ENCODE peak calls at places on chromosomes 7 and 10, in four cellular contexts. F is AG04449, W is PC-3, U is adrenal gland. Z is an unnamed sample.

GRCh38 chr7:152313879-152314604 is 121.8 kb downstream of the KMT2C start:
- DNase-seq in F (peak; percentile 17), W (peak; percentile 79), U (peak; percentile 35), Z (no peak)

GRCh38 chr7:87075671-87076404 is 16.4 kb upstream of the ELAPOR2 start:
- DNase-seq in F (no peak), W (no peak), U (no peak), Z (peak; percentile 12)

GRCh38 chr7:85464042-85464651 is 277.3 kb upstream of the SEMA3D start:
- DNase-seq in F (no peak), W (peak; percentile 36), U (no peak), Z (no peak)

GRCh38 chr7:428387-428786 is 91.3 kb downstream of the PDGFA start:
- DNase-seq in F (no peak), W (no peak), U (no peak), Z (no peak)

GRCh38 chr10:28676297-28676967 is 889 bp upstream of the BAMBI start:
- DNase-seq in F (no peak), W (no peak), U (no peak), Z (peak; percentile 24)

GRCh38 chr7:81036041-81036440 is 117.2 kb upstream of the SEMA3C start:
- DNase-seq in F (no peak), W (no peak), U (no peak), Z (no peak)

GRCh38 chr7:44724276-44724675 is 24.4 kb upstream of the ZMIZ2 start:
- DNase-seq in F (no peak), W (no peak), U (no peak), Z (no peak)

GRCh38 chr7:85602196-85602595 is 415.3 kb upstream of the SEMA3D start:
- DNase-seq in F (no peak), W (no peak), U (no peak), Z (no peak)

GRCh38 chr7:44980393-44981034 is 1.7 kb upstream of the MYO1G start:
- DNase-seq in F (no peak), W (no peak), U (no peak), Z (peak; percentile 97)

GRCh38 chr7:93551063-93551895 is 23.2 kb downstream of the CALCR start:
- DNase-seq in F (peak; percentile 23), W (peak; percentile 57), U (no peak), Z (peak; percentile 16)

GRCh38 chr7:1883834-1884582 is 213.9 kb downstream of the ELFN1 start:
- DNase-seq in F (no peak), W (no peak), U (no peak), Z (no peak)

GRCh38 chr10:65798133-65798532 is 1127.7 kb upstream of the LRRTM3 start:
- DNase-seq in F (no peak), W (no peak), U (no peak), Z (no peak)

GRCh38 chr10:46285300-46285699 is 1.5 kb upstream of the ANTXRL start:
- DNase-seq in F (no peak), W (no peak), U (no peak), Z (no peak)

GRCh38 chr10:86867149-86867548 is 90.3 kb downstream of the MMRN2 start:
- DNase-seq in F (no peak), W (no peak), U (no peak), Z (no peak)

DNA sequence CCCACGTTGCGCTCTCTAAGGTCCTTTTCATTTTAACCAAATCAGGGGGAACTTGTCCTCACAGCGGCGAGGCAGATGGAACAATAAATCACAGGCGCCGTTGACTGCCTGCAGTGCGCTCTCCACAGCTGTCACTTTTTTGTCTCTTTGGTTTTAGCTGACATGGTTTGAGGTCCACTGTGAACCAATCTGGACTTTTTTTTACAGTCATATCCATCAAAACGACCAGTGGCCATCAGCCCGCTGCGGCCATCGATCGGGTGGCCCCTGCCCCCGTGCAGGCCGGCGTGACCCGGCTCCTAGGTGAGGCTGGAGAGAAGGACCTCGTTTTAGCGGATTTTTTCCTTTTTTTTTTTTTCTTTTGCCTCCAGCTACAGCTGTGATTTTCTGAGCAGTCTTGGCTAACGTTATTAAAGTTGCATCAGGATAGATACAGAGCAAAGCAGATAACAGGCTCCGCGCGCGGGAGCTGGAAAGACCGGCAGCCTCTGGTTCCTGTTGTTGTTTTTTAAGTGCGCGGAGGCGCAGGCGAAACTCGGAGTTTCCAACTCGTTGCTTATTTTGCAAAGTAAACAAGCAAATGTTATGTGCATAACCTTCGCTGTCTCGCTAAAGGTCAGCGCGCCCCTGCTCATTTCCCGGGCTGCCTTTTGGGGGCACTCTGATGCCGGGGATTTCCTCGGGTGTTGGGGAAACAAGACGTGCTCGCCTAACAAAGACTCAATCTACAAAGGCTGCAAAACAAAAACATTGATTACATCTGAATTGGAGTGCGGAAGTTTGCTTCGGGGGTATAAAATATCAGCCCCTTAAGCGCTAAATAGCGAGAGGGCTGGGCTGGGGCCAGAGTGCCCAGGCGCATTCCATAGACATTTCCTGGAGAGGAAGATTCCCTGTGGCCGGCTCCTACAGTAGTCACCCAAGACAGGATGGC is 414.9 kb upstream of the MKI67 start:
- DNase-seq in F (no peak), W (no peak), U (no peak), Z (peak; percentile 6)
- TF ChIP-seq CTCF in F (no peak), W (no peak), U (no peak), Z (no peak)

GRCh38 chr7:104643587-104644217 is 315.3 kb downstream of the LHFPL3 start:
- DNase-seq in F (no peak), W (peak; percentile 39), U (no peak), Z (peak; percentile 17)
- TF ChIP-seq CTCF in F (peak; percentile 26), W (peak; percentile 75), U (peak; percentile 20), Z (peak; percentile 42)

GRCh38 chr10:118835682-118836326 is 81.0 kb upstream of the CACUL1 start:
- DNase-seq in F (no peak), W (peak; percentile 95), U (no peak), Z (no peak)
- TF ChIP-seq CTCF in F (no peak), W (no peak), U (no peak), Z (no peak)

GRCh38 chr7:21568762-21569161 is 25.9 kb downstream of the DNAH11 start:
- DNase-seq in F (no peak), W (peak; percentile 42), U (no peak), Z (no peak)
- TF ChIP-seq CTCF in F (no peak), W (peak; percentile 59), U (peak; percentile 48), Z (peak; percentile 32)

GRCh38 chr10:48306870-48307531 is 524 bp downstream of the MAPK8 start:
- DNase-seq in F (no peak), W (peak; percentile 26), U (peak; percentile 73), Z (peak; percentile 56)

GRCh38 chr10:48305905-48306264 is 592 bp upstream of the MAPK8 start:
- DNase-seq in F (no peak), W (no peak), U (no peak), Z (no peak)

GRCh38 chr10:48307584-48307983 is 1.1 kb downstream of the MAPK8 start:
- DNase-seq in F (no peak), W (no peak), U (no peak), Z (no peak)

GRCh38 chr10:48306265-48306869 is at the start of gene MAPK8:
- DNase-seq in F (no peak), W (peak; percentile 86), U (peak; percentile 95), Z (peak; percentile 91)

DNA sequence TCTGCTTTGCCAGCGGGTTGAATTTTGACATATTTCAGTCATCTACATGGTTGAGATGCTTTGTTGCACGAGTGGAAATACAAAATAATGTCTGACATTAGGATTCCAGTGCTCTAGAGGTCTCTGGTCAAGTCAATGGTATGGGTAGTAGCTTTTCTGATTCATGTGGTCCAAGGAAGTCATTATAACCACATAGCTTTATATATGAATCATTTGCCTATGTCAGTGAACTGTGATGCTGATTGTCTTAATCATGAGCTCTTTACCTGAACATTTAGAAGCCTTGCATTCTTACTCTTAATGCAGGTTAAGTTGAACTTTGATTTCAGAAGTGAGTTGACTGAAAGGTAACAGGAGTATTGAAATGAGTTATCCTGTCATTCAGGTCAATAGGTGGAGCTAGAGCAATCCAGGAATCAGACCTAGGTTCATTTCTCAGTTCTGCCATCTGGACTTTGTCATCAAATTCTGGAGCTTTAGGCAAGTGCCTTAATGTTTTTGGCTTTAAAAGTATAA is 3.3 kb downstream of the MAPK8 start:
- DNase-seq in F (no peak), W (peak; percentile 73), U (no peak), Z (no peak)
- TF ChIP-seq CTCF in F (no peak), W (peak; percentile 54), U (no peak), Z (no peak)

GRCh38 chr10:124279298-124279697 is 139.4 kb downstream of the OAT start:
- DNase-seq in F (no peak), W (no peak), U (no peak), Z (no peak)
- TF ChIP-seq CTCF in F (no peak), W (no peak), U (no peak), Z (no peak)

DNA sequence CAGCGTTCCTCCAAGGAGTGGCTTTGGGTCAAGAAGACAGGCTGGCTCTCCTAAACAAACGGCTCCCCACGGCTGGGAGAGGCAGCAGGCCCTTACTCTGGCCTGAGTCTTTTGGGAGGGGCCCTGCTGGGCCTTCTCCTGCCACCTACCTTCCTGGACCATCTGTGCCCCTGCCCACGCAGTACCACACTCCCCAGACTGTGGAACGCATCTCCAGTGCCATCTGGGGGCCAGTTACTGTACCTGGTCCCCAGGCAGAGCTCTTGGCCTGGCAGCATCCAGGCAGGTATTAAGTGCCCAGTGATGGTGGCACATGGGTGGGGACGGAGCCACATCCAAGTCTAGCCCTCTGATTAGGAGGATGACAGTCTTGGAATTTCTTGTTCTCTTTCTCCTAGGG is 14.4 kb downstream of the ALKBH4 start:
- DNase-seq in F (no peak), W (peak; percentile 51), U (no peak), Z (peak; percentile 68)
- TF ChIP-seq CTCF in F (no peak), W (peak; percentile 54), U (no peak), Z (peak; percentile 44)

DNA sequence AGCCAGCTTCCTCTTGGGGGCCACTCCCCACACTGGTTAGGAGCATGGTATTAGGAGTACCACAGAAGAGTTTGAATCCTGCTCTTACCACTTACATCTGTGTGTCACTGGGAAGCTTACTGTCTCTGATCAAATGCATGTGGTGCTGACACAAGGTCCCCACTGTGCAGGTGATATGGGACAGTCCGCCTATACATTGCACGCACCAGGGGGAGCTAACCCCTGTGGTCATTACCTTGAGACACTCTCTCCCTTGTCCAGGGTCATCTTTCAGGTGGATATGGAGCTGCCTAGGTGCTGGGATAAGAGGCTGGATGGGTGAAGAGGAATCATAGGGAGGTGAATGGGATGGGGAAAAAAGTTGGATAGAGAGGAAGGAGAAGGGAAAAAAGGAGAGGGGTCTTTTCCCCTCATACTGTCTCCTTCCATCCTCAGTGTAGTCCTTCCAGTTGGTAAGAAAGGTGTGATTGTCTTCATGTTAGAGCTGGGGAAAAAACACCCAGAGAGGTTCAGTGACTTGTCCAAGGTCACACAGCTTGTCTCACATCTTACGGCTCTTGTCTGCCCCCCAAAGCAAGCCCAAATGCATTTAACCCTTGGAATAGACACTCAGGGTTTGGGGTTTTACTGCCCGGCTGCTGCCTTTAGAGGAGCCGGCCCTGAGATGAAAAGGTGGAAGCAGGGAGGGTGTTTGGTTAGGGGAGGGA is 125.9 kb downstream of the CDH23 start:
- DNase-seq in F (no peak), W (no peak), U (no peak), Z (no peak)
- TF ChIP-seq CTCF in F (no peak), W (no peak), U (no peak), Z (no peak)

GRCh38 chr10:17144032-17144431 is 14.4 kb upstream of the CUBN start:
- DNase-seq in F (no peak), W (no peak), U (no peak), Z (no peak)

GRCh38 chr10:17141504-17142229 is 12.1 kb upstream of the CUBN start:
- DNase-seq in F (no peak), W (no peak), U (no peak), Z (no peak)

GRCh38 chr10:17143055-17143690 is 13.6 kb upstream of the CUBN start:
- DNase-seq in F (no peak), W (no peak), U (no peak), Z (no peak)

GRCh38 chr10:17138450-17139062 is 8.9 kb upstream of the CUBN start:
- DNase-seq in F (no peak), W (no peak), U (no peak), Z (no peak)

GRCh38 chr10:17140386-17140761 is 10.8 kb upstream of the CUBN start:
- DNase-seq in F (no peak), W (no peak), U (no peak), Z (no peak)
- TF ChIP-seq CTCF in F (no peak), W (no peak), U (no peak), Z (no peak)

Z was measured in activated CD8-positive, alpha-beta T cell treated with anti-CD3 and anti-CD28 coated beads for 36 hours.